ENCODE peak calls at places on chromosomes 13 and 19, in seven cellular contexts. E is stomach, Y is fibroblast of lung, K is neural crest cell, C is AG09309, W is lower lobe of right lung, M is CD14-positive monocyte. X is an unnamed sample.

GRCh38 chr13:28451482-28452217 is 43.3 kb downstream of the FLT1 start:
- DNase-seq in E (no peak), Y (no peak), K (no peak), C (no peak), W (no peak), M (no peak), X (no peak)

GRCh38 chr19:2326699-2327360 is 1.6 kb downstream of the LSM7 start:
- DNase-seq in E (no peak), Y (no peak), K (no peak), C (no peak), W (no peak), M (no peak), X (no peak)

GRCh38 chr13:33230178-33230881 is 55.2 kb downstream of the STARD13 start:
- DNase-seq in E (no peak), Y (peak; percentile 71), K (no peak), C (no peak), W (no peak), M (no peak), X (peak; percentile 69)

GRCh38 chr13:21673592-21674270 is 2.9 kb downstream of the FGF9 start:
- DNase-seq in E (peak; percentile 58), Y (peak; percentile 41), K (peak; percentile 57), C (no peak), W (peak; percentile 62), M (no peak), X (no peak)

GRCh38 chr19:54104998-54105715 is 2.5 kb downstream of the NDUFA3 start:
- DNase-seq in E (no peak), Y (no peak), K (no peak), C (no peak), W (peak; percentile 39), M (no peak), X (no peak)

GRCh38 chr19:55252760-55253159 is 6.1 kb downstream of the PPP6R1 start:
- DNase-seq in E (no peak), Y (no peak), K (no peak), C (no peak), W (no peak), M (no peak), X (no peak)

GRCh38 chr19:58237324-58237723 is 8.6 kb downstream of the ZNF544 start:
- DNase-seq in E (no peak), Y (no peak), K (no peak), C (no peak), W (no peak), M (no peak), X (no peak)

GRCh38 chr13:31394491-31394890 is 194.7 kb downstream of the B3GLCT start:
- DNase-seq in E (no peak), Y (peak; percentile 69), K (no peak), C (no peak), W (no peak), M (no peak), X (no peak)

GRCh38 chr19:6005321-6006069 is 27.6 kb upstream of the RANBP3 start:
- DNase-seq in E (no peak), Y (no peak), K (no peak), C (no peak), W (no peak), M (no peak), X (no peak)

GRCh38 chr19:35151273-35152065 is 3.1 kb upstream of the FXYD5 start:
- DNase-seq in E (no peak), Y (no peak), K (no peak), C (no peak), W (no peak), M (no peak), X (no peak)

GRCh38 chr19:44809856-44810554 is 1.1 kb downstream of the BCAM start:
- DNase-seq in E (no peak), Y (no peak), K (no peak), C (no peak), W (no peak), M (no peak), X (no peak)

GRCh38 chr19:16121967-16122366 is 10.3 kb downstream of the RAB8A start:
- DNase-seq in E (no peak), Y (no peak), K (no peak), C (no peak), W (no peak), M (no peak), X (no peak)

GRCh38 chr13:46899801-46900200 is 2.9 kb upstream of the HTR2A start:
- DNase-seq in E (no peak), Y (no peak), K (no peak), C (no peak), W (no peak), M (no peak), X (no peak)

GRCh38 chr13:113581871-113582270 is 2.7 kb upstream of the TFDP1 start:
- DNase-seq in E (peak; percentile 2), Y (no peak), K (no peak), C (no peak), W (no peak), M (no peak), X (no peak)

GRCh38 chr13:21006141-21007005 is 55.0 kb downstream of the LATS2 start:
- DNase-seq in E (no peak), Y (no peak), K (no peak), C (no peak), W (peak; percentile 15), M (no peak), X (no peak)

GRCh38 chr13:36912369-36912768 is 7.7 kb downstream of the SMAD9 start:
- DNase-seq in E (no peak), Y (no peak), K (no peak), C (no peak), W (no peak), M (no peak), X (no peak)

GRCh38 chr13:41942462-41943094 is 18.3 kb downstream of the VWA8 start:
- DNase-seq in E (no peak), Y (peak; percentile 50), K (no peak), C (no peak), W (no peak), M (no peak), X (peak; percentile 62)
- TF ChIP-seq CTCF in E (no peak), Y (peak; percentile 37), K (peak; percentile 30), C (peak; percentile 56), W (no peak), M (no peak), X (peak; percentile 64)

DNA sequence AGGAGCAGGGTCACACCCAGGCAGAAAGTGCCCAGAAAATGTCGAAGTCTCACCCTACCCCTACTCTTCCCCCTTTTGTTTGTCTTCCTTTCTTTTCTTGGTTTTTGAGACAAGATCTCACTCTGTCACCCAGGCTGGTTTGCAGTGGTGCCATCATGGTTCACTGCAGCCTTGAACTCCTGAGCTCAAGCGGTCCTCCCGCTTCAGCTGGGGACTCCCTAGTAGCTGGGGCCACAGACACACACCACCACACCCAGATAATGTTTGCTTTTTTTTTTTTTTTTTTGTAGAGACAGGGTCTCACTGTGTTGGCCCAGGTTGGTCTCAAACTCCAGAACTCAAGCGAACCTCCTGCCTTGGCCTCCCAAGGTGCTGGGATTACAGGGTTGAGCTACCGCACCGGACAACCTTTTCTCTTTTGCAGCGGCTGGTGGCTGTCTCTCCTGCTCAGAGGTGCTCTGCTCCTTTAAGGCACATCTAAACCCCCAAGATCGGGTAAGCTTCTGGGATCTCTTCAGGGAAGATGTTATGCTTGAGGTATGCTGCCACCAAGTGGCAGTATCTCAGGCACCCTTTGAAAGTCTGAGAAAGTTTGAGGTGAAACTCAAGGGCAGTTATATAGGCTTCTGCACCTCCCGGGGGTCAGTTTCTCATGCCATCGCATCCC is 22.4 kb upstream of the EBI3 start:
- DNase-seq in E (no peak), Y (peak; percentile 14), K (no peak), C (no peak), W (no peak), M (no peak), X (peak; percentile 49)
- TF ChIP-seq CTCF in E (peak; percentile 10), Y (peak; percentile 44), K (peak; percentile 17), C (peak; percentile 64), W (no peak), M (no peak), X (peak; percentile 73)

DNA sequence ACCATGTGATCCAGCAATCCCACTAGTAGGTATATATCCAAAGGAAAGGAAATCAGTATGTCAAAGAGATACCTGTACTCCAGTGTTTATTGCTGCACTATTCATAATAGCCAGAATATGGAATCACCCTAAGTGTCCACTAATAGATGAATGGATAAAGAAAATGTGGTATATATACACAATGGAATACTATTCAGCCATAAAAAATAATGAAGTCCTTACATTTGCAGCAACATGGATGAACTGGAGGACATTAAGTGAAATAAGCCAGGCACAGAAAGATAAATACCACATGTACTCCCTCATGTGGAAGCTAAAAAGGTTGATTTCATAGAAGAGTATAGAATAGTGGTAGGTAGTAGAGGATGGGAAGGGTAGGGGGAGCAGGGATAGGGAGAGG is 23.5 kb downstream of the BORA start:
- DNase-seq in E (no peak), Y (no peak), K (no peak), C (no peak), W (no peak), M (no peak), X (no peak)
- TF ChIP-seq CTCF in E (no peak), Y (no peak), K (no peak), C (no peak), W (no peak), M (no peak), X (no peak)

DNA sequence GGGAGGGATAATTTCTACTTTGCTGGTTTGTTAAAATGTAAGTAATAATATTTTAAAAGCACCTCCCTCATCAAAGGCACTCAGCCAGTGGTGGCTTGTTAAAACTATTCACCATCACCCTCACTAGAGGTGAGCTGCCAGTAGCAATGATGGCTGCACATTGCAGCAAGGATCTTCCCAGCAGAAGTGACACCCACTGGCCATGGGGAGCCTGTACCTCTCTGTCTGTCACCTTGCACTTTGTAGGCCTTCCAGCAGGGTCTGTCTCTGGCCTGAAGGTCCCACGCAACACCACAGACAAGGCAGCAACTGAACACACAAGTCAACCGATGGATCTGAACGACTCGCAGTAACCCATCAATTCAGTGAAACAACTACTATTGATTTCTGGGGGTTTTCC is 47.3 kb upstream of the C13orf42 start:
- DNase-seq in E (no peak), Y (no peak), K (no peak), C (no peak), W (no peak), M (no peak), X (no peak)
- TF ChIP-seq CTCF in E (no peak), Y (no peak), K (no peak), C (no peak), W (no peak), M (no peak), X (no peak)

DNA sequence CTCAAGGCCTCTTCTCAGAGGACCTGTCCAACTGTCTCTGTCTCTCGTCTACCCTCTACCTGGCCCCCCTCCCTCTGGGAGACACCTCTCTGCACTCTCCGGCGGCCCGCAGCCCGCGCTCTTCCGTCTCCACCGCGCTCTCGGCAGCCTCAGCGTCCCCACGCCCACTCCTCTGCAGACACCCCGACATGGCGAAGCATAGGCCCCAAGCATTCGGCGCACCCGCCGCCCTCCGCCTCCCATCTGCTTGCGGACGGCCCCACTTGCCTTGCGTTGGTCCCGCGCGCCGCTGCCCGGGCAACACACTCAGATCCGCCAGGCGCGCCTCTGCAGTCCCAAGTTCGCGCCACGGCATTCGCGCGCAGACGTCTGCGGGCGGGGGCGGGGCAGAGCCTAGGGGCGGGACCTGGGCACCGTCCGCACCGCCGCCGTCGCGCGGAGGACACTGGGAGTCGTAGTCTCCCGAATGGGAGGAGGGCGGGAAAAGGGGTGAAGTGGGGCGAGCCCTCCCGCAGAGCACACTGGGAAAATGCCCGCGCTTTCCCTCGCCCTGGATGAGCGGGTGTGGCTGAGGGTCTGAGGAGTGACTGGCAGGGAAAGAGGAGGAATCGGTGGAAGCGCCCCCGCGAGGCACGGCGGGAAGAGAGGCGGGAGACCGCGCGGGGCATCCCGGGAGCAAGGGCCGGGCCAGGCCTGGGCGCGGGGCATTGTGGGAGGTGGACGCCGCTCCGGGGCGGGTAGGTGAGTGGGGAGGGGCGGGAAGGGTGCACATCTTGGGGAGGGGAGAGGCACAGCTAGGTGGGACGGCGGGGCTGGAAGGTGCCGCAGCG is at the start of the genes LIG1 and ZSWIM9:
- DNase-seq in E (peak; percentile 92), Y (peak; percentile 95), K (peak; percentile 87), C (peak; percentile 79), W (peak; percentile 94), M (peak; percentile 78), X (peak; percentile 97)
- TF ChIP-seq CTCF in E (no peak), Y (no peak), K (no peak), C (no peak), W (peak; percentile 23), M (peak; percentile 20), X (peak; percentile 50)

GRCh38 chr19:7861619-7862412 is 12.4 kb downstream of the PRR36 start:
- DNase-seq in E (no peak), Y (no peak), K (no peak), C (no peak), W (no peak), M (no peak), X (no peak)
- TF ChIP-seq CTCF in E (no peak), Y (no peak), K (peak; percentile 32), C (no peak), W (peak; percentile 10), M (no peak), X (peak; percentile 64)